ENCODE peak calls at places on chromosome 7, in seven cellular contexts. R is GM12865, M is GM06990, C is HFFc6, G is AG10803, P is GM23338, V is neural crest cell. K is an unnamed sample.

GRCh38 chr7:134589491-134589941 is 40.6 kb downstream of the AKR1B15 start:
- DNase-seq in R (no peak), M (no peak), C (peak), G (peak), P (no peak), V (no peak), K (no peak)

GRCh38 chr7:27138987-27139334 is 4.5 kb downstream of the HOXA5 start:
- DNase-seq in R (no peak), M (no peak), C (no peak), G (no peak), P (peak), V (no peak), K (no peak)

GRCh38 chr7:22549667-22550513 is 49.9 kb upstream of the STEAP1B start:
- DNase-seq in R (peak), M (no peak), C (peak), G (no peak), P (peak), V (peak), K (no peak)

GRCh38 chr7:103031781-103032180 is 42.8 kb downstream of the FBXL13 start:
- DNase-seq in R (no peak), M (no peak), C (no peak), G (peak), P (no peak), V (no peak), K (peak)

GRCh38 chr7:143002106-143002505 is 24.8 kb downstream of the OR9A2 start:
- DNase-seq in R (peak), M (no peak), C (peak), G (no peak), P (peak), V (no peak), K (peak)

GRCh38 chr7:100418930-100419659 is 9.4 kb downstream of the ZCWPW1 start:
- DNase-seq in R (peak), M (no peak), C (no peak), G (peak), P (no peak), V (no peak), K (peak)

GRCh38 chr7:102044984-102045673 is 227.7 kb downstream of the CUX1 start:
- DNase-seq in R (no peak), M (no peak), C (peak), G (peak), P (no peak), V (no peak), K (peak)

GRCh38 chr7:26237035-26237807 is 35.7 kb downstream of the CBX3 start:
- DNase-seq in R (no peak), M (no peak), C (no peak), G (no peak), P (no peak), V (no peak), K (no peak)

GRCh38 chr7:134605978-134606923 is 40.4 kb upstream of the BPGM start:
- DNase-seq in R (peak), M (no peak), C (peak), G (peak), P (peak), V (peak), K (peak)

DNA sequence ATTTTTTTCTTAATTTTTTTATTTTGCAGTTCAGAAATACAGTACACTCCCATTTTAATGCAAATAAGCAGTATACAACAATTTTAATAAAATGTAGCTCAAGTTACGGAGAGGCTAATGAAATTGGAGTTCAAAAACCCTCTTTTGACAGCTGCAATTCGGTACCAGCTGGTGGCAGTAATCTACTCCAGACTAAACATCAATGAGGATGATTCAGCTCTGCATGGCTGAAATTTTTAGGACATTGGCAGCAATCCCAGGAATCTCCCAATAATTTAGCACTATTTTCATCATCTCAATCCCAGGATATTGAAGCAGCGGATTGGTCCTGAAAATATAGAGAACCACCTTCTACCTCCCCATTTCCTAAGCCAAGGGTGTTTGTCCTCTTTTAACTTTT is 278.8 kb downstream of the CACNA2D1 start:
- DNase-seq in R (no peak), M (no peak), C (peak), G (peak), P (peak), V (no peak), K (peak)
- TF ChIP-seq CTCF in R (no peak), M (peak), C (peak), G (peak), P (peak), V (no peak), K (peak)

DNA sequence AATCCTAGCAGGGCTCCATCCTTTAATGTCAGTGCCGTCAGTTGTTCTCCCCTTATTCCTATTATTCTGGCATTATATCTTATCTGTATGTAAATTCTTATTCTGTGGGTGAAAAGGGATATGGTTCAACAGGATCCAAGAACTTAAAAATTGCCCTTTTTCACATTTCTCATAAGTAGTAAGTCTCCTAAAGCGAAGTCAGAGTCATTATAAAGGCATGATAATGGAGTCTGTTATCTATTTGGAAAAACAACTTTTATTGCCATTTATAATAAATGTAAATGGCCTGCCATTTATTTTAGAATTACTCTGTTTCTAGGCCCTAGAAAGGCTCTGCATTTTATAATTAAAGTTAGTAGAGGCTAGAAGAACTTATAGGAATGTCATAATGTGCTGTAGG is 31.3 kb downstream of the SDK1 start:
- DNase-seq in R (no peak), M (no peak), C (no peak), G (no peak), P (no peak), V (no peak), K (no peak)
- TF ChIP-seq CTCF in R (no peak), M (no peak), C (no peak), G (no peak), P (no peak), V (no peak), K (no peak)

GRCh38 chr7:2403718-2404648 is 572 bp downstream of the CHST12 start:
- DNase-seq in R (peak), M (no peak), C (peak), G (peak), P (peak), V (peak), K (peak)
- TF ChIP-seq CTCF in R (no peak), M (no peak), C (peak), G (peak), P (no peak), V (peak), K (peak)

GRCh38 chr7:149500201-149500600 is 2.6 kb upstream of the ZNF746 start:
- DNase-seq in R (no peak), M (no peak), C (no peak), G (no peak), P (no peak), V (no peak), K (no peak)

GRCh38 chr7:149494738-149495368 is 2.8 kb downstream of the ZNF746 start:
- DNase-seq in R (no peak), M (no peak), C (no peak), G (peak), P (no peak), V (no peak), K (peak)

GRCh38 chr7:149496642-149497391 is 792 bp downstream of the ZNF746 start:
- DNase-seq in R (peak), M (peak), C (peak), G (peak), P (peak), V (no peak), K (peak)

GRCh38 chr7:149495785-149496641 is 1.6 kb downstream of the ZNF746 start:
- DNase-seq in R (peak), M (no peak), C (peak), G (peak), P (no peak), V (no peak), K (peak)

GRCh38 chr7:149497467-149498261 is at the start of gene ZNF746:
- DNase-seq in R (peak), M (peak), C (peak), G (peak), P (peak), V (peak), K (peak)
- TF ChIP-seq CTCF in R (peak), M (peak), C (peak), G (peak), P (peak), V (peak), K (peak)

GRCh38 chr7:51301806-51302205 is 14.8 kb downstream of the COBL start:
- DNase-seq in R (no peak), M (no peak), C (no peak), G (no peak), P (no peak), V (no peak), K (no peak)

GRCh38 chr7:51300762-51301674 is 15.6 kb downstream of the COBL start:
- DNase-seq in R (no peak), M (no peak), C (no peak), G (no peak), P (no peak), V (no peak), K (no peak)

GRCh38 chr7:51298912-51299311 is 17.7 kb downstream of the COBL start:
- DNase-seq in R (no peak), M (no peak), C (no peak), G (no peak), P (no peak), V (no peak), K (no peak)

GRCh38 chr7:51297986-51298385 is 18.6 kb downstream of the COBL start:
- DNase-seq in R (no peak), M (no peak), C (no peak), G (no peak), P (no peak), V (no peak), K (no peak)

GRCh38 chr7:51299391-51300133 is 17.0 kb downstream of the COBL start:
- DNase-seq in R (no peak), M (no peak), C (no peak), G (no peak), P (no peak), V (no peak), K (no peak)
- TF ChIP-seq CTCF in R (no peak), M (no peak), C (peak), G (no peak), P (peak), V (peak), K (peak)

GRCh38 chr7:127650842-127651555 is 995 bp upstream of the SND1 start:
- DNase-seq in R (peak), M (no peak), C (no peak), G (no peak), P (peak), V (no peak), K (no peak)

GRCh38 chr7:127651556-127652332 is at the start of gene SND1:
- DNase-seq in R (peak), M (peak), C (peak), G (peak), P (peak), V (peak), K (peak)

GRCh38 chr7:127644484-127644883 is 7.5 kb upstream of the SND1 start:
- DNase-seq in R (no peak), M (no peak), C (no peak), G (peak), P (no peak), V (no peak), K (peak)

GRCh38 chr7:127648986-127649385 is 3.0 kb upstream of the SND1 start:
- DNase-seq in R (no peak), M (no peak), C (no peak), G (no peak), P (no peak), V (no peak), K (no peak)

GRCh38 chr7:127647636-127648035 is 4.4 kb upstream of the SND1 start:
- DNase-seq in R (no peak), M (no peak), C (no peak), G (no peak), P (no peak), V (no peak), K (no peak)
- TF ChIP-seq CTCF in R (no peak), M (no peak), C (no peak), G (no peak), P (no peak), V (no peak), K (no peak)

DNA sequence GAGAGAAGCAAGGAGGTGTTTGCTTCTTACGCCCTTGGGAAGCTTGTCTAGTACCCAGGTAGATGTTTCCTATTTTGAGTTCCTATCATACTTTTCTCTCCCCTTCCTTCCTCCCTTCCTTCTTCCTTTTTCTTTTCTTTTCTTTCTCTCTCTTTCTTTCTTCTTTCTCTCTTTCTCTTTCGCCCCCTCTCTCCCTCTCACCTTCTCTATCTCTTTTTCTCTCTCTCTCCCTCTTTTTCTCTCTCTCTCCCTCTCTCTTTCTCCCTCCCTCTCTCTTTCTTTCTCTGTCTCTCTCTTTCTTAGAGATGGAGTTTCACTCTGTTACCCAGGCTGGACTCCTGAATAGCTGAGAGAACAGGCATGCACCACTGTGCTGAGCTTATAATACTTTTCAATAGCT is 322.2 kb downstream of the TNS3 start:
- DNase-seq in R (no peak), M (no peak), C (no peak), G (no peak), P (no peak), V (no peak), K (no peak)
- TF ChIP-seq CTCF in R (no peak), M (no peak), C (no peak), G (no peak), P (no peak), V (no peak), K (no peak)

DNA sequence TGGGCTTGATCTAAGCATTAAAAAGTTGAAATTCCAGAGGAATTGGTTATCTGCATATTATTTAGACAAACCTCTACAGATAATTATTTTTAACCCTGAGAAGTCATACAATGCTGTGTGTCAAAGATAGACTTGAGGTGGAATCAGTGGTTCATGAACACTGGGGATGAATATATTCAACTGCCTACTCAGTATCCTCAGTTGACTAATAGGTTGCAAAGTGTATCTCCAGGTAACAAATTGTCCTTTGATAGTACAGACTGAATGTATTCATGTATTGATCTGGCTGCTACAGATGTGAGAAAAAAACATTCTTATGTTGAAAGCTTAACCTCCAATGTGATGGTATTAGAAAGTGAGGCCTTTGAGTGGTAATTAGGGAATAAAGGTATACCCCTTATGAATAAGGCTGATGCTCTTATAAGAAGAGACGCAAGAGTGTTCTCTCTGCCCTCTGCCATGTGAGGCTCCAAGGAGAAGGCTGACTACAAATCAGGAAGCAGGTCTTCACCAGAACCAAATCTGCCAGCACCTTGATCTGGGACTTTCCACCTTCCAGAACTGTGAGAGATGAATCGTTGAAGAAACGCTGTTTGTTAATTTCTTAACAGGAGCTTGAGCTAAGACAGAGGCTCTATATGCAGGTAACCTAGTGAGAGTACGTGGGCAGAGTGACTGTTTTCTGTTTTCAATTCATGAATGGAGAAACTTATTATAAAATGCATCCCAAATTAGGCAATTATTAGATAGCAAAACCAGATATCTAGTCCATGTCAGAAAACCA is 7.5 kb downstream of the MRPL32 start:
- DNase-seq in R (peak), M (no peak), C (no peak), G (no peak), P (no peak), V (no peak), K (no peak)
- TF ChIP-seq CTCF in R (no peak), M (no peak), C (no peak), G (no peak), P (no peak), V (no peak), K (no peak)

DNA sequence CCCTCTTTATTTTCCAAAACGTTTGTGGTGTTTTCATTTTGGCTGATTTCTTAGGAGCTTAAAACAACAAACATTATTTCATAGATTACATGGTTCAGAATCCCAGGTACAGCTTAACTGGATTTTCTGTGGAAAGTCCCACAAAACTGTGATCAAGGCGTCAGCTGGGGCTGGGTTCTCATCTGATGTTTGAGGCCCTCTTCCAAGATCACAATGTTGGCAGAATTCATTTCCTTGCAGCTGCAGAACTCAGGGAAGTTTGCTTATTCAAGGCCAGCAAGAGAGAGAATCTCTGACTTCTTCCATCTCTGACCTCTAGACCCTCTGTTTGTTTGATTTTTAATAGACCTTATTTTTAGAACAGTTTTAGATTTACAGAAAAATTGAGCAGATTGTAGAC is 108.4 kb upstream of the AGK start:
- DNase-seq in R (no peak), M (no peak), C (no peak), G (no peak), P (no peak), V (no peak), K (no peak)
- TF ChIP-seq CTCF in R (no peak), M (no peak), C (no peak), G (no peak), P (no peak), V (no peak), K (no peak)